ENCODE peak calls at places on chromosome 9, in six cellular contexts. F is upper lobe of right lung, M is HFF-Myc, K is IMR-90, C is BE2C, V is HCT116. J is an unnamed sample.

GRCh38 chr9:136845465-136846261 is 3.4 kb downstream of the AJM1 start:
- DNase-seq in C (no peak), K (no peak), F (no peak), V (no peak), M (no peak), J (no peak)

GRCh38 chr9:99905833-99906402 is 536 bp upstream of the STX17 start:
- DNase-seq in C (no peak), M (no peak), F (no peak), V (no peak), K (peak), J (peak)

GRCh38 chr9:5909999-5910398 is 19.3 kb downstream of the MLANA start:
- DNase-seq in M (no peak), F (no peak), K (peak), V (no peak), C (no peak), J (peak)

GRCh38 chr9:95807326-95807947 is 68.1 kb upstream of the ERCC6L2 start:
- DNase-seq in C (no peak), K (peak), M (no peak), F (no peak), V (no peak), J (no peak)

GRCh38 chr9:111803924-111804323 is 9.2 kb upstream of the SHOC1 start:
- DNase-seq in M (no peak), C (no peak), F (no peak), V (no peak), K (no peak), J (no peak)

GRCh38 chr9:137232101-137232500 is 1.4 kb downstream of the SLC34A3 start:
- DNase-seq in K (no peak), C (no peak), M (no peak), F (no peak), V (no peak), J (no peak)

GRCh38 chr9:112091805-112092204 is 83.3 kb downstream of the SUSD1 start:
- DNase-seq in F (no peak), K (peak), V (no peak), M (no peak), C (peak), J (peak)

GRCh38 chr9:81849631-81850259 is 78.5 kb upstream of the SPATA31D4 start:
- DNase-seq in M (no peak), F (no peak), K (no peak), C (no peak), V (no peak), J (no peak)

DNA sequence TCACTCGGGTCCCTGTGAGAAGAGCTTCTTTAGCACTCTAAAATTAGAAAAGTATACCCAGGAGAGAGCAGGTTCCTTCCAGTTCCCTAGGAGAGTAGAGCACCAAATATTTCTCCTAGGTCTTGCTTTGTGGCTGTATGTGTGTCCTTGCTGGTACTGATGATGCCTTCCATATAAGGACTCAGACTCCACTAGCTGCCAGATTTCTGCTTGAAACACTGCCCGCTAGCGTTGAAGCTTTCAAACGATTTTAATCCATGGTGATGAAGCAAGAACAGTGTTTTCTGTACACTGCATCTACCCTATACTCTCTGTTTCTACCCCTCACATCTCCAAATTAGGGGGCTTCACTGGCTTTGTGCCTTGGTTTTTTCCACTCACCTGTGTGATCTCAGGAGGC is 2.4 kb upstream of the SMC2 start:
- DNase-seq in V (no peak), K (peak), M (no peak), F (no peak), C (no peak), J (peak)
- TF ChIP-seq CTCF in V (no peak), K (peak), M (no peak), F (peak), C (no peak), J (no peak)

GRCh38 chr9:15512204-15512603 is 1.4 kb upstream of the PSIP1 start:
- DNase-seq in K (no peak), F (no peak), V (no peak), M (no peak), C (no peak), J (no peak)

GRCh38 chr9:15513335-15513734 is 2.6 kb upstream of the PSIP1 start:
- DNase-seq in V (peak), C (peak), F (no peak), K (no peak), M (no peak), J (no peak)

GRCh38 chr9:15509931-15510788 is 610 bp downstream of the PSIP1 start:
- DNase-seq in M (no peak), F (peak), K (no peak), C (peak), V (no peak), J (no peak)

GRCh38 chr9:15512889-15513288 is 2.1 kb upstream of the PSIP1 start:
- DNase-seq in K (no peak), C (no peak), M (no peak), V (no peak), F (no peak), J (no peak)

DNA sequence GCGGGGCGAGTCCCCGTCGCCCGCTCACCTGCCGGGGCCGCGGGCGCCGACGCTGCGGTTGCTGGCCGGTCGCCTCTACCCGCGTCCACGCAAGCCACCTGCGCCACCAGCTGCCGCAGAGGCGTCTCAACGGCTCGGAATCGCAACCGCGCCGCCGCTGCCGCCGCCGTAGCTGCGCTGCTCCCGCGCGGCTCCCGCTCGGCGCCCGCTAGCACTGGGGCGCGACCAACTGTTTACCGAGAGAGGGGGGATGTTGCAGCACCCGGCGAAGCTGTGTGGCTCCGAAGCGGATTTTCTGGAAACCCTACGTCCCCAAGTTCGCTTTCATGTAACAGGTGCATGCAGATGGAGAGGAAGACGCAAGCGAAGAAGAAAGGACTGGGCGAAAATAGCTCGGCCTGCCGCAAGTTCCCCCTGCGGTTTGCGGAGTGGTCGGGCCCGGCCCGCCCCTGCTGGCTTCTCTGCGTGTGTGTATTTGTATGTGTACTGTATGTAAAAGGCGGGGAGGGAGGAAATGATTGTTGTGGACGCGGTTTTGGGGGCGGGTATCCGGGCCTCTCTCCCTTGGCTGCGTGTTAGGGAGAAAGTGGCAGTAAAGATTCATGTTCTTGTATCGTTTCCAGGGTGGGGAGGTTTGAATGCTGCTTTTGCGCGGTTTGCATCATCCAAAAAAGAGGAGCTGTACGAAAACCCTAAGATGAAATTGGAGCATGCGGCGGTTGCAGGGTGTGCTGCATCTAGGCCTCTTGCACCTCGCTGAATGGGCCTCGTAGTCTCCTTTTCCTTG is at the start of gene PSIP1:
- DNase-seq in V (peak), C (peak), F (peak), K (peak), M (peak), J (peak)
- TF ChIP-seq CTCF in V (no peak), C (no peak), F (peak), K (no peak), M (no peak), J (no peak)

DNA sequence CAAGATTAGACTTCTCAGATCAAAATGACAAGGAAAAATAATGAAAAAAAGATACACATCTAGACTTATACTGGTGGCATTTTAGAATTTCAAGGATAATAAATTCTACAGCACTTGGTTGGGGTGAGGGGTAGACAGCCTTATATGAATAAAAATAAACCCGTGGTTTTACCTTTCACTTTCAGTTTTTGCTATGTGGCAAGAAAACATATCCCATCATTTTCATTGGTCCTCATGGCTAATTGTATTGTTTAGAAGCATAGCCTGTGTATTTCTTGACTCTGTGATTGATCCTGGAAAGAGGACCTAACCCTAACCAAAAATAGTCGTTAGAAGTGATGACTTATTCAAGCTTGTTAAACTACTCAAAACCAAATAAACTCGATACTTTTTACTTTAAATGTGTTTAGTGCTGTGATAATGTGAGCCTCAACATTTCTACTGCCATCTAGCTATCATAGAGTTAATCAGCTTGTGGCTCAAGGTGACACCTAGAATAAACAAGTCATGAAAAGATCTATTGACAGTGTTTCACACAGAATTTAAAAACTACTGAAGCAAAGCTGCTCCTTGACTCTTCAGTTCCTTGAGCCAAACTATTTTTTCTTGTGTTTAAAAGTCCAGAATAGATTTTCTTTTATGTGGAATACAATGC is 153.3 kb upstream of the IZUMO3 start:
- DNase-seq in C (no peak), V (no peak), F (no peak), K (no peak), M (no peak), J (no peak)
- TF ChIP-seq CTCF in C (no peak), V (no peak), F (no peak), K (no peak), M (no peak), J (no peak)

GRCh38 chr9:88773627-88774244 is 217.5 kb upstream of the S1PR3 start:
- DNase-seq in M (no peak), K (peak), V (no peak), C (no peak), F (no peak), J (peak)
- TF ChIP-seq CTCF in M (no peak), K (no peak), V (no peak), C (no peak), F (no peak), J (peak)